ENCODE peak calls at places on chromosomes 16 and 17, in four cellular contexts. B is IMR-90, D is mammary epithelial cell, Y is Peyer's patch. O is an unnamed sample.

GRCh38 chr17:36017799-36018198 is at the start of gene CCL23:
- DNase-seq in Y (no peak), B (no peak), D (no peak), O (no peak)

GRCh38 chr17:51299859-51300258 is 39.5 kb downstream of the UTP18 start:
- DNase-seq in Y (no peak), B (no peak), D (no peak), O (no peak)

GRCh38 chr16:85228970-85229430 is 116.7 kb upstream of the CIBAR2 start:
- DNase-seq in Y (no peak), B (no peak), D (no peak), O (no peak)

GRCh38 chr16:23280483-23280967 is 21.6 kb upstream of the SCNN1B start:
- DNase-seq in D (peak; percentile 90), Y (no peak), B (no peak), O (no peak)

GRCh38 chr17:40884708-40885512 is at the start of gene KRT20:
- DNase-seq in B (no peak), D (no peak), Y (no peak), O (no peak)

GRCh38 chr16:15482068-15482747 is 47.8 kb downstream of the BMERB1 start:
- DNase-seq in Y (no peak), D (peak; percentile 98), B (peak; percentile 99), O (no peak)

GRCh38 chr16:25786748-25787147 is 95.0 kb downstream of the HS3ST4 start:
- DNase-seq in B (no peak), Y (no peak), D (no peak), O (no peak)

GRCh38 chr16:73878616-73879015 is 418.0 kb upstream of the PSMD7 start:
- DNase-seq in Y (no peak), B (peak; percentile 76), D (peak; percentile 35), O (no peak)

GRCh38 chr16:67563708-67564468 is 1.6 kb downstream of the CTCF start:
- DNase-seq in D (peak; percentile 78), Y (no peak), B (peak; percentile 88), O (no peak)

GRCh38 chr17:70195091-70195490 is 25.8 kb downstream of the KCNJ2 start:
- DNase-seq in Y (no peak), B (no peak), D (no peak), O (no peak)

GRCh38 chr17:49703557-49704277 is 4.0 kb downstream of the SLC35B1 start:
- DNase-seq in Y (no peak), B (peak; percentile 39), D (peak; percentile 45), O (no peak)

GRCh38 chr17:63382136-63382535 is 64.0 kb downstream of the CYB561 start:
- DNase-seq in B (no peak), D (no peak), Y (no peak), O (no peak)

GRCh38 chr17:61378658-61379456 is 20.8 kb upstream of the TBX2 start:
- DNase-seq in Y (no peak), D (no peak), B (no peak), O (no peak)

GRCh38 chr16:22424161-22424937 is 49.9 kb upstream of the CDR2 start:
- DNase-seq in D (no peak), B (no peak), Y (no peak), O (no peak)

GRCh38 chr16:89923640-89924297 is 627 bp downstream of the TUBB3 start:
- DNase-seq in Y (no peak), D (no peak), B (no peak), O (no peak)

GRCh38 chr16:4498546-4499195 is 22.5 kb downstream of the HMOX2 start:
- DNase-seq in D (peak; percentile 68), B (no peak), Y (no peak), O (no peak)

GRCh38 chr16:4496305-4496704 is 20.1 kb downstream of the HMOX2 start:
- DNase-seq in D (peak; percentile 71), Y (no peak), B (peak; percentile 85), O (no peak)

GRCh38 chr16:4501071-4501478 is 24.9 kb downstream of the HMOX2 start:
- DNase-seq in Y (no peak), D (no peak), B (peak; percentile 50), O (no peak)

GRCh38 chr16:4499196-4499555 is 23.0 kb downstream of the HMOX2 start:
- DNase-seq in Y (no peak), B (no peak), D (no peak), O (no peak)

DNA sequence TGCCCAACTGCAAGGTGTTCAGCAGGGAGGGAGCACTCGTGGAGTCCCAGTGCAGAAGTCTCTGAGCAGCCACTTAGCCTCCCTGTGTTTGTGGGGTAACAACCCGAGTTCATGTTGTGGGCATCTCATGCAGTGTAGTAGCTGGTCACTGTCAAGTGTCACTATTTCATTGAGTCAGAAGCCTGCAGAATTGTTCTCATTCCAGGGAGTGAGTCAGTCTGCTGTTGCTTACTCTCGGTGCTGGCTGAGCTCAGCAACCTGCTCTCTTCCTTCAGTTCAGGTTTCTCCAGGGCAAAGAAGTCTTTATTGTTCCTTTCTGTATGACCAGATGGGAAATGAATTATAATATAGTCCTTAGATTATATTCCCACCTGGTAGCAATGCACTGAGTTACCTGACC is 24.1 kb downstream of the HMOX2 start:
- DNase-seq in Y (no peak), B (peak; percentile 88), D (peak; percentile 74), O (no peak)
- H3K4me1 ChIP-seq in Y (peaks cover 15% of the 10 kb centered on the region), B (peaks cover 24% of the 10 kb centered on the region), D (peaks cover 64% of the 10 kb centered on the region), O (peaks cover 29% of the 10 kb centered on the region)

GRCh38 chr17:43984521-43984920 is 19.9 kb upstream of the NAGS start:
- DNase-seq in D (no peak), B (no peak), Y (no peak), O (no peak)

GRCh38 chr17:43983515-43984411 is 20.7 kb upstream of the NAGS start:
- DNase-seq in D (no peak), B (no peak), Y (no peak), O (peak; percentile 80)

GRCh38 chr17:43987131-43988021 is 17.0 kb upstream of the NAGS start:
- DNase-seq in B (no peak), D (no peak), Y (no peak), O (no peak)

GRCh38 chr17:43988301-43988700 is 16.1 kb upstream of the NAGS start:
- DNase-seq in Y (no peak), D (no peak), B (no peak), O (no peak)

DNA sequence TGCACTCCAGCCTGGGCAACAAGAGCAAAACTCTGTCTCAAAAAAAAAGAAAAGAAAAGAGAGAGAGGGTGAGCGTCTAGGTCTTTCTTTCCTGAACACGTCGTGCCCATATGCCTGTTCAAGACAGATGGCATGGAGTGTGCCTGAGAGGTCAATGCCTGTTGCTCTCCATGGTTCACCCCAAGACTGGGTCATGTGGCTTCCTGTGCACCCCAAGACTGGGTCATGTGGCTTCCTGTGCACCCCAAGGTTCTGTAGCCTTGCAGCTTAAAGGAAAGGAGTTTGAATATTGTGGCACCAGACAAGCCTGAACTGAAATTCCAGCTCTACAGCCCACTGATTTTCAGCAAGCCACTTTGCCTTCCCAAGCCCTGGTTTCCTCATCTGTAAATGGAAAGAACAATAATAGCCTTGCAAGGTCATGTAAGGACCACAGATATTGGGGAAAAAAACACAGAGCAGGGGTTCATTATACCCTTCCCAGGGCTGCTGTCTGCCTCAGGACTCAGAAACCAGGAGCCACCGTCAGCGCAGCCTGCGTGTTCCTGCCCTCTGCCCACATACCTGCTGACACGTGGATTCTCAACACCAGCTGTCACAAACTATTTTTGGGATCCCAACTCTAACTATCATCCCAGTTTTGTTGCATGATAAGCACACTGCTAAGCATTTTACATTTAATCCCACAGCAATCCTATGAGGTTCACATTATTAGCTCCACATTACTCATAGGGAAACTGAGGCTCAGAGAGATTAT is 18.0 kb upstream of the NAGS start:
- DNase-seq in B (no peak), Y (no peak), D (no peak), O (no peak)
- H3K27me3 ChIP-seq in B (peaks cover 63% of the 10 kb centered on the region), Y (no peaks in the 10 kb centered on the region), D (peaks cover 13% of the 10 kb centered on the region), O (peaks cover 36% of the 10 kb centered on the region)

DNA sequence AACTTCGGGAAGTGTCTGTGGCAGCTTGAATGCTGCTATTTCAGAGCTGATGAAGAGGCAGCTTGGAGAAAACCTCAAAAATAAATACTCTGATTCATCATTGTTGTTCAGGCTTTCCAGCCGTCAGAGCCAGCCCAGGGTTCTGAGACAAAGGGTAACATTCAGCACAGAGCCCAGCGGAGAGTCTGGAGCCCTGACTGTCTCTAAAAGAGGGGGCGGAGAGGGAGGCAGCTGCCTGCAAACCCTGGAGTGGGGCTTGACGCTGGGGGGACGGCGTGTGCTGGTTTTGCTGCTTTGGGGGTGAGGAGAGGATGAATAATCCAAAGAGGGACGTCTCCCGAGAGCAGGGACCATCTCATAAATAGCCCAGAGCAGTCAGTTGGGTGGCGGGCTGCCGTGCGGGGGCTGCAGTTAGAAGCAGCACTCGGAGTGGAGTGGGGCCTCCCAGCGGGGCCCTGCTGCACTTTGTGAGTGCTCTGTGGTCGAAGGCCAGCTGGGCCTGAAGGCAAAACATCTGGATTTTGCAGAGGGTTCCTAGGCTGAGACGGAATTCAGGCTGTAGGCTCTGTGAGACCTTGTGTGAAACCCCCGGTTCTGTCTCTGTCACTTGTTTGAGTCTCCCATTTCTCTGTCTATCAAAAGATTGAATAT is 237.8 kb downstream of the PRKCA start:
- DNase-seq in D (peak; percentile 92), B (peak; percentile 91), Y (no peak), O (no peak)
- H3K4me1 ChIP-seq in D (peaks cover 47% of the 10 kb centered on the region), B (peaks cover 35% of the 10 kb centered on the region), Y (no peaks in the 10 kb centered on the region), O (peaks cover 9% of the 10 kb centered on the region)

GRCh38 chr17:7720125-7720524 is 2.6 kb downstream of the DNAH2 start:
- DNase-seq in Y (no peak), D (no peak), B (no peak), O (no peak)
- H3K27me3 ChIP-seq in Y (peaks cover 5% of the 10 kb centered on the region), D (peaks cover 3% of the 10 kb centered on the region), B (peaks cover 58% of the 10 kb centered on the region), O (peaks cover 21% of the 10 kb centered on the region)